ENCODE peak calls at places on chromosomes 3 and 15, in four cellular contexts. A is ovary, U is B cell, W is BJ. Y is an unnamed sample.

GRCh38 chr3:35322070-35322469 is 317.3 kb upstream of the ARPP21 start:
- DNase-seq in A (no peak), U (no peak), W (no peak), Y (no peak)

GRCh38 chr15:41336549-41336948 is 3.9 kb downstream of the NUSAP1 start:
- DNase-seq in A (no peak), U (no peak), W (no peak), Y (no peak)

GRCh38 chr3:194640829-194641228 is 7.6 kb upstream of the TMEM44 start:
- DNase-seq in A (no peak), U (no peak), W (no peak), Y (no peak)

GRCh38 chr3:150080058-150080730 is 109.5 kb upstream of the PFN2 start:
- DNase-seq in A (no peak), U (no peak), W (no peak), Y (no peak)

GRCh38 chr3:35639251-35640185 is at the start of gene ARPP21:
- DNase-seq in A (no peak), U (peak; percentile 58), W (no peak), Y (no peak)

GRCh38 chr3:98612587-98612986 is 19.2 kb upstream of the CPOX start:
- DNase-seq in A (no peak), U (no peak), W (no peak), Y (no peak)

GRCh38 chr3:66442254-66443249 is 58.3 kb downstream of the LRIG1 start:
- DNase-seq in A (peak; percentile 88), U (no peak), W (peak; percentile 44), Y (no peak)

GRCh38 chr15:39124155-39124924 is 456.5 kb upstream of the THBS1 start:
- DNase-seq in A (no peak), U (no peak), W (no peak), Y (no peak)

GRCh38 chr3:142211034-142211433 is 14.4 kb downstream of the GK5 start:
- DNase-seq in A (no peak), U (no peak), W (no peak), Y (peak; percentile 26)

GRCh38 chr15:68593826-68594532 is 15.2 kb downstream of the CORO2B start:
- DNase-seq in A (no peak), U (peak; percentile 54), W (no peak), Y (no peak)

GRCh38 chr15:72724028-72724427 is 38.0 kb downstream of the BBS4 start:
- DNase-seq in A (no peak), U (no peak), W (no peak), Y (no peak)

GRCh38 chr15:101453123-101454120 is 36.1 kb downstream of the PCSK6 start:
- DNase-seq in A (no peak), U (no peak), W (no peak), Y (no peak)

GRCh38 chr3:6172871-6173667 is 687.8 kb upstream of the GRM7 start:
- DNase-seq in A (no peak), U (no peak), W (no peak), Y (no peak)

GRCh38 chr3:50657816-50658215 is 16.9 kb upstream of the DOCK3 start:
- DNase-seq in A (peak; percentile 3), U (no peak), W (no peak), Y (no peak)

GRCh38 chr3:183539821-183540220 is 15.7 kb downstream of the KLHL6 start:
- DNase-seq in A (no peak), U (no peak), W (no peak), Y (no peak)

GRCh38 chr3:172323894-172324590 is 124.2 kb downstream of the GHSR start:
- DNase-seq in A (peak; percentile 76), U (no peak), W (no peak), Y (no peak)

GRCh38 chr15:96553931-96554330 is 223.4 kb downstream of the NR2F2 start:
- DNase-seq in A (no peak), U (no peak), W (no peak), Y (no peak)

GRCh38 chr15:28885630-28886430 is at the start of gene APBA2:
- DNase-seq in A (no peak), U (no peak), W (no peak), Y (peak; percentile 56)

GRCh38 chr3:142027713-142028112 is 121.6 kb downstream of the TFDP2 start:
- DNase-seq in A (no peak), U (no peak), W (no peak), Y (no peak)

GRCh38 chr15:60376677-60377095 is 21.1 kb downstream of the ANXA2 start:
- DNase-seq in A (no peak), U (no peak), W (no peak), Y (no peak)

GRCh38 chr3:130386604-130387263 is 41.3 kb downstream of the COL6A5 start:
- DNase-seq in A (no peak), U (no peak), W (no peak), Y (no peak)

GRCh38 chr15:48954538-48954937 is 9.2 kb downstream of the SHC4 start:
- DNase-seq in A (no peak), U (no peak), W (no peak), Y (no peak)

GRCh38 chr15:101054116-101054515 is 135.0 kb downstream of the LRRK1 start:
- DNase-seq in A (no peak), U (no peak), W (no peak), Y (no peak)

GRCh38 chr3:194304186-194304917 is 46.8 kb downstream of the CPN2 start:
- DNase-seq in A (no peak), U (no peak), W (no peak), Y (no peak)

GRCh38 chr15:62026707-62027565 is 33.3 kb downstream of the VPS13C start:
- DNase-seq in A (no peak), U (no peak), W (no peak), Y (no peak)

GRCh38 chr15:62020576-62021160 is 39.6 kb downstream of the VPS13C start:
- DNase-seq in A (no peak), U (no peak), W (no peak), Y (no peak)

GRCh38 chr15:62027916-62028315 is 32.3 kb downstream of the VPS13C start:
- DNase-seq in A (no peak), U (no peak), W (no peak), Y (no peak)

DNA sequence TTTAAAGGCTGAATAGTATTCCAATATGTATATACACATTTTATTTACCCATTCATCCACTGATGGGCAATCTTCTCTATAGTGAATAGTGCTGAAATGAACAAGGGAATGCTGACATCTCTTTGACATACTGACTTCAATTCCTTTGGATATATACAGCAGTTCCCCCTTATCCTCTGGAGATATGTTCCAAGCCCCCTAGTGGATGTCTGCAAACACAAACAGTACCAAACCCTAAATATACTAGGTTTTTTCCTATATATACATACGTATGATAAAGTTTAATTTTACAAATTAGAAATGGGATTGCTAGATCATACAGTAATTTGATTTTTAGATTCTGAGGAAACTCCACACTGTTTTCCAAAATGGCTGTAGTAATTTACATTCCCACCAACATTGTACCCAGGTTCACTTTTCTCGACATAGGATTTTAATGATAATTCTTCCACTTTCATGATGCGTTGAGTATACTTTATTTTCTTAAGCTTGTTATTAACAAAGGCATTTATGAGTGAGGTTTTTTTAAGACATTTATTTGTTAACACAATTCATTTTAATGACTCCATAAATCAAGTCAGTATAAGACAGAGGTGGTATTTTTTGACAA is 38.2 kb downstream of the VPS13C start:
- DNase-seq in A (no peak), U (no peak), W (no peak), Y (no peak)
- TF ChIP-seq CTCF in A (no peak), U (peak; percentile 34), W (peak; percentile 13), Y (peak; percentile 17)

GRCh38 chr3:189822726-189823125 is 191.5 kb downstream of the TP63 start:
- DNase-seq in A (no peak), U (no peak), W (no peak), Y (no peak)

GRCh38 chr3:189824629-189825312 is 193.6 kb downstream of the TP63 start:
- DNase-seq in A (no peak), U (no peak), W (peak; percentile 47), Y (no peak)

GRCh38 chr3:189820365-189820720 is 189.2 kb downstream of the TP63 start:
- DNase-seq in A (no peak), U (no peak), W (no peak), Y (no peak)

GRCh38 chr3:189826566-189826965 is 195.4 kb downstream of the TP63 start:
- DNase-seq in A (no peak), U (no peak), W (no peak), Y (no peak)

GRCh38 chr3:189821251-189821650 is 190.1 kb downstream of the TP63 start:
- DNase-seq in A (no peak), U (no peak), W (no peak), Y (no peak)
- TF ChIP-seq CTCF in A (no peak), U (no peak), W (no peak), Y (no peak)

DNA sequence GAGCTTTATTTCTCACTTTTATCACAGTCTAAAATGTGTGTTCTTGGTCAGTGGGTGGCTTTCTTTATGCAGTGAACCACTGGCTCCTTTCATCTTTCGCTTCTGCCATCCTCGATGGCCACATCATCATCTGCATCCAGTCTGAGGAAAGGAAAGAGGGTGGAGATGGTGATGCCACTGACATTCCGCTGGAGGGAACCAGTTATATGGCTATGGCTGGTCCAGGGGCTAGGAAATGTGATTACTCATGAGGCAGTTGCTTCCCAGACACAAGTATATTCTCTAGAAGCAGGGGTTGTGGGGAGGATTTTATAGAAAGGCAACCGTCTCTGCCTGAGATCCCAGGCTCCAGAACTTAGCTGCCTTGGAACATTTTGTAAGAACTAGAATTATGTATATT is 246.7 kb upstream of the AZI2 start:
- DNase-seq in A (no peak), U (no peak), W (no peak), Y (no peak)
- TF ChIP-seq CTCF in A (no peak), U (no peak), W (no peak), Y (no peak)

GRCh38 chr15:70182858-70183695 is 85.4 kb upstream of the TLE3 start:
- DNase-seq in A (no peak), U (no peak), W (no peak), Y (no peak)
- TF ChIP-seq CTCF in A (no peak), U (no peak), W (no peak), Y (no peak)

GRCh38 chr15:69941931-69942471 is 155.7 kb downstream of the TLE3 start:
- DNase-seq in A (no peak), U (no peak), W (no peak), Y (no peak)
- TF ChIP-seq CTCF in A (no peak), U (no peak), W (no peak), Y (no peak)

GRCh38 chr3:64088408-64089136 is 65.3 kb upstream of the PSMD6 start:
- DNase-seq in A (no peak), U (no peak), W (no peak), Y (no peak)
- TF ChIP-seq CTCF in A (no peak), U (no peak), W (no peak), Y (no peak)

GRCh38 chr15:88255109-88255495 is 1.4 kb downstream of the NTRK3 start:
- DNase-seq in A (no peak), U (no peak), W (no peak), Y (no peak)

GRCh38 chr15:88258021-88258641 is 1.6 kb upstream of the NTRK3 start:
- DNase-seq in A (no peak), U (no peak), W (no peak), Y (no peak)

GRCh38 chr15:88257311-88257901 is 867 bp upstream of the NTRK3 start:
- DNase-seq in A (no peak), U (no peak), W (no peak), Y (no peak)

GRCh38 chr15:88255496-88256171 is 905 bp downstream of the NTRK3 start:
- DNase-seq in A (peak; percentile 28), U (no peak), W (no peak), Y (no peak)

GRCh38 chr15:88256261-88257230 is at the start of gene NTRK3:
- DNase-seq in A (no peak), U (no peak), W (no peak), Y (no peak)
- TF ChIP-seq CTCF in A (no peak), U (no peak), W (no peak), Y (no peak)